ENCODE peak calls at places on chromosomes 6 and 20, in seven cellular contexts. One of them, this sample, is unnamed. For H3K9me3, the result is how much of the 10 kb centered on the place peaks cover.

GRCh38 chr6:170345662-170346061 is 39.1 kb downstream of the FAM120B start:
- DNase-seq in cardiac muscle cell: no peak
- DNase-seq in uterus: no peak
- DNase-seq in IMR-90: peak
- DNase-seq in sigmoid colon: no peak
- DNase-seq in WERI-Rb-1: no peak
- DNase-seq in hepatocyte: no peak
- DNase-seq in this sample: no peak

GRCh38 chr6:131816869-131817268 is 9.0 kb downstream of the ENPP1 start:
- DNase-seq in cardiac muscle cell: no peak
- DNase-seq in uterus: no peak
- DNase-seq in IMR-90: no peak
- DNase-seq in sigmoid colon: no peak
- DNase-seq in WERI-Rb-1: no peak
- DNase-seq in hepatocyte: no peak
- DNase-seq in this sample: no peak

GRCh38 chr6:31175961-31176360 is 5.5 kb upstream of the POU5F1 start:
- DNase-seq in cardiac muscle cell: peak
- DNase-seq in uterus: no peak
- DNase-seq in IMR-90: peak
- DNase-seq in sigmoid colon: no peak
- DNase-seq in WERI-Rb-1: no peak
- DNase-seq in hepatocyte: no peak
- DNase-seq in this sample: peak

GRCh38 chr6:88804701-88805100 is 158.7 kb downstream of the RNGTT start:
- DNase-seq in cardiac muscle cell: no peak
- DNase-seq in uterus: no peak
- DNase-seq in IMR-90: peak
- DNase-seq in sigmoid colon: no peak
- DNase-seq in WERI-Rb-1: no peak
- DNase-seq in hepatocyte: no peak
- DNase-seq in this sample: no peak

GRCh38 chr6:165480916-165481315 is 171.5 kb upstream of the C6orf118 start:
- DNase-seq in cardiac muscle cell: no peak
- DNase-seq in uterus: no peak
- DNase-seq in IMR-90: no peak
- DNase-seq in sigmoid colon: no peak
- DNase-seq in WERI-Rb-1: no peak
- DNase-seq in hepatocyte: no peak
- DNase-seq in this sample: no peak

GRCh38 chr6:84554069-84554468 is 210.3 kb downstream of the TBX18 start:
- DNase-seq in cardiac muscle cell: peak
- DNase-seq in uterus: no peak
- DNase-seq in IMR-90: peak
- DNase-seq in sigmoid colon: no peak
- DNase-seq in WERI-Rb-1: no peak
- DNase-seq in hepatocyte: no peak
- DNase-seq in this sample: no peak

GRCh38 chr6:163354085-163354484 is 60.4 kb upstream of the QKI start:
- DNase-seq in cardiac muscle cell: peak
- DNase-seq in uterus: no peak
- DNase-seq in IMR-90: peak
- DNase-seq in sigmoid colon: no peak
- DNase-seq in WERI-Rb-1: no peak
- DNase-seq in hepatocyte: no peak
- DNase-seq in this sample: no peak

GRCh38 chr6:3455490-3456394 is 1.1 kb downstream of the SLC22A23 start:
- DNase-seq in cardiac muscle cell: no peak
- DNase-seq in uterus: peak
- DNase-seq in IMR-90: no peak
- DNase-seq in sigmoid colon: peak
- DNase-seq in WERI-Rb-1: peak
- DNase-seq in hepatocyte: peak
- DNase-seq in this sample: peak

GRCh38 chr6:142888461-142888860 is 56.5 kb downstream of the HIVEP2 start:
- DNase-seq in cardiac muscle cell: no peak
- DNase-seq in uterus: no peak
- DNase-seq in IMR-90: no peak
- DNase-seq in sigmoid colon: no peak
- DNase-seq in WERI-Rb-1: no peak
- DNase-seq in hepatocyte: no peak
- DNase-seq in this sample: no peak

GRCh38 chr6:1657116-1657776 is 47.5 kb downstream of the FOXC1 start:
- DNase-seq in cardiac muscle cell: no peak
- DNase-seq in uterus: no peak
- DNase-seq in IMR-90: no peak
- DNase-seq in sigmoid colon: no peak
- DNase-seq in WERI-Rb-1: no peak
- DNase-seq in hepatocyte: no peak
- DNase-seq in this sample: no peak

GRCh38 chr20:21433329-21433890 is 36.1 kb upstream of the NKX2-4 start:
- DNase-seq in cardiac muscle cell: peak
- DNase-seq in uterus: no peak
- DNase-seq in IMR-90: peak
- DNase-seq in sigmoid colon: no peak
- DNase-seq in WERI-Rb-1: no peak
- DNase-seq in hepatocyte: peak
- DNase-seq in this sample: no peak

GRCh38 chr6:81766482-81767069 is 14.1 kb upstream of the TENT5A start:
- DNase-seq in cardiac muscle cell: peak
- DNase-seq in uterus: no peak
- DNase-seq in IMR-90: peak
- DNase-seq in sigmoid colon: no peak
- DNase-seq in WERI-Rb-1: no peak
- DNase-seq in hepatocyte: peak
- DNase-seq in this sample: no peak

GRCh38 chr20:21840991-21841390 is 135.5 kb downstream of the PAX1 start:
- DNase-seq in cardiac muscle cell: no peak
- DNase-seq in uterus: no peak
- DNase-seq in IMR-90: no peak
- DNase-seq in sigmoid colon: no peak
- DNase-seq in WERI-Rb-1: no peak
- DNase-seq in hepatocyte: no peak
- DNase-seq in this sample: no peak

DNA sequence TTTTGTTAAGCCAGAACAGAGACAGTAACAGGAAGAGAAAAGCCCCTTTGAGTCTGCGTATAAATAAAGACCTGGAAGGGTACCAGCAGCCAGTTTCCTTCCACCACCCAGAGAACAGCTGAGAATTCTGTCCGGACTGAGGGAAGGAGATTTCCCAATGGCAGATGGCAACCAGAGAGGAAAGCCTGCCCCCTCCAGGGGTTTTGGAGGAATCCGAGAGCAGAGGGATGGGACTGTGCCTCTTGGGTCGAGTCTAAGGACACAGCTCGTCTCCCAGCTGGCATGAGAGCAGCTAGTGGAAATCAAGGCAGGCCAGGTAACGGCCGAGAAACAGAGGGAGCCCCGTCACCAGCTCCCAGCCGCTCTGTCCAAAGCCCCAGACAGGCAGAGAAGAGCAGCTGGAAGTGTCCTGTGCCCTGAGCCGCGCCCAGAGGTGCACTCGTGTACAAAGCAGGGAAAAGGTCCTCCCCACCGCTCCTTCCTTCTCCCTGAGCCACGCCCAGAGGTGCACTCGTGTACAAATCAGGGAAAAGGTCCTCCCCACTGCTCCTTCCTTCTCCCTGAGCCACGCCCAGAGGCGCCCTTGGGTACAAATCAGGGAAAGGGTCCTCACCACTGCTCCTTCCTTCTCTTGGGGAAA is 134.0 kb upstream of the SNX9 start:
- DNase-seq in cardiac muscle cell: peak
- DNase-seq in uterus: no peak
- DNase-seq in IMR-90: peak
- DNase-seq in sigmoid colon: peak
- DNase-seq in WERI-Rb-1: peak
- DNase-seq in hepatocyte: peak
- DNase-seq in this sample: no peak
- TF ChIP-seq CTCF in cardiac muscle cell: peak
- TF ChIP-seq CTCF in uterus: peak
- TF ChIP-seq CTCF in IMR-90: no peak
- TF ChIP-seq CTCF in sigmoid colon: no peak
- TF ChIP-seq CTCF in WERI-Rb-1: peak
- TF ChIP-seq CTCF in hepatocyte: peak
- TF ChIP-seq CTCF in this sample: no peak

GRCh38 chr6:135478626-135479025 is 18.9 kb downstream of the AHI1 start:
- DNase-seq in cardiac muscle cell: no peak
- DNase-seq in uterus: no peak
- DNase-seq in IMR-90: no peak
- DNase-seq in sigmoid colon: no peak
- DNase-seq in WERI-Rb-1: no peak
- DNase-seq in hepatocyte: no peak
- DNase-seq in this sample: no peak

DNA sequence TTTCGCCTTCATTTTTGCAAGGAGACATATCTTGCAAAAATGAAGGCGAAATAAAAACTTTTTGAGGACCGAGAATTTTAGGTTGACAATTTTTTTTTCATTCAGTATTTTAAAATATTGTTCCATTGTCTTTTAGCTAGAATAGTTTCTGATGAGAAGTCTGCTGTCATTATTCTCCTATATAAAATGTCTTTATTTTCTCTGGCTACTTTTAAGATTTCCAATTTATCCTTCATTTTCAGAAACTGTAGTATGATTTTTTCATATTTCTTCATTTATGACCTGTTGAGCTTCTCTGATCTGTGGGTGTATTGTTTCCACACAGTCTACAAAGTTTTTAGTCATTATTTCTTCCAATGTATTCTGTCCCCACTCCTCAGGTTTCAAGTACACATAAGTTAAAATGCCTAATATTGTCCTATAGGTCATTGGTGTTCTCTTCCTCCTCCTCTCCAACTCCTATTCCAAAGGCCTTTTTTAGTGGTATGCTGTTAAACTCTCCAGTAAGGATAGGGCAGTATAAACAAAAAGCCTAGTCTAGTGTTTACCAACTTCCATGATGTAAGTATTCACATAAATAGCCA is 15.7 kb downstream of the AHI1 start:
- DNase-seq in cardiac muscle cell: no peak
- DNase-seq in uterus: no peak
- DNase-seq in IMR-90: peak
- DNase-seq in sigmoid colon: no peak
- DNase-seq in WERI-Rb-1: no peak
- DNase-seq in hepatocyte: no peak
- DNase-seq in this sample: no peak
- H3K9me3 ChIP-seq in cardiac muscle cell: under half
- H3K9me3 ChIP-seq in uterus: under half
- H3K9me3 ChIP-seq in IMR-90: under half
- H3K9me3 ChIP-seq in sigmoid colon: under half
- H3K9me3 ChIP-seq in WERI-Rb-1: under half
- H3K9me3 ChIP-seq in hepatocyte: under half
- H3K9me3 ChIP-seq in this sample: under half

GRCh38 chr6:27472617-27473400 is at the start of gene ZNF184:
- DNase-seq in cardiac muscle cell: peak
- DNase-seq in uterus: peak
- DNase-seq in IMR-90: peak
- DNase-seq in sigmoid colon: peak
- DNase-seq in WERI-Rb-1: peak
- DNase-seq in hepatocyte: peak
- DNase-seq in this sample: peak
- TF ChIP-seq CTCF in cardiac muscle cell: peak
- TF ChIP-seq CTCF in uterus: peak
- TF ChIP-seq CTCF in IMR-90: no peak
- TF ChIP-seq CTCF in sigmoid colon: no peak
- TF ChIP-seq CTCF in WERI-Rb-1: no peak
- TF ChIP-seq CTCF in hepatocyte: no peak
- TF ChIP-seq CTCF in this sample: no peak

DNA sequence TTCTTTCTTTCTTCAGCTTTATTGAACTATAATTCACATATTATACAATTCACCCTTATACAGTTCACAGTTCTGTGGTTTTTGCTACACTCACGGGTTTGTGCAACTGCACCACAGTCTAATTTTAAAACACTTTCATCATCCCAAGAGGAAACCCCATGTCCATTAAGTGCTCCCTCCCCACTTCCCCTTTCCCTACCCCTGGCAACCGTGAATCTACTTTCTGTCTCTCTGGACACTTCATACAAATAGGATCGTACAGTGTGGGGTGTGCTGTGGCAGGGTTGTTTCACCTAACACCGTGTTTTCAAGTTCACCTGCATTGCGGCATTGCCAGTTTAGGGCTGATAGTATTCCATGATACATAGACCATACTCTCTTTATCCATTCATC is 118.8 kb downstream of the PHACTR3 start:
- DNase-seq in cardiac muscle cell: no peak
- DNase-seq in uterus: no peak
- DNase-seq in IMR-90: no peak
- DNase-seq in sigmoid colon: no peak
- DNase-seq in WERI-Rb-1: no peak
- DNase-seq in hepatocyte: no peak
- DNase-seq in this sample: no peak
- H3K9me3 ChIP-seq in cardiac muscle cell: under half
- H3K9me3 ChIP-seq in uterus: under half
- H3K9me3 ChIP-seq in IMR-90: under half
- H3K9me3 ChIP-seq in sigmoid colon: under half
- H3K9me3 ChIP-seq in WERI-Rb-1: under half
- H3K9me3 ChIP-seq in hepatocyte: under half
- H3K9me3 ChIP-seq in this sample: under half

GRCh38 chr6:99424761-99425646 is at the start of gene PNISR:
- DNase-seq in cardiac muscle cell: peak
- DNase-seq in uterus: peak
- DNase-seq in IMR-90: peak
- DNase-seq in sigmoid colon: peak
- DNase-seq in WERI-Rb-1: peak
- DNase-seq in hepatocyte: peak
- DNase-seq in this sample: peak
- TF ChIP-seq CTCF in cardiac muscle cell: no peak
- TF ChIP-seq CTCF in uterus: no peak
- TF ChIP-seq CTCF in IMR-90: no peak
- TF ChIP-seq CTCF in sigmoid colon: no peak
- TF ChIP-seq CTCF in WERI-Rb-1: no peak
- TF ChIP-seq CTCF in hepatocyte: no peak
- TF ChIP-seq CTCF in this sample: no peak

This sample was measured in CD8-positive, alpha-beta T cell.